ENCODE peak calls at places on chromosomes 2 and 18, in four cellular contexts. K is IMR-90, R is endothelial cell of umbilical vein, U is keratinocyte. M is an unnamed sample. For H3K9me1, the result is how much of the 10 kb centered on the place peaks cover.

GRCh38 chr18:40935423-40935822 is 1019.6 kb upstream of the PIK3C3 start:
- DNase-seq in K (peak), R (peak), U (no peak), M (peak)

GRCh38 chr18:44238911-44239310 is 441.8 kb upstream of the SETBP1 start:
- DNase-seq in K (no peak), R (no peak), U (no peak), M (no peak)

GRCh38 chr2:38076710-38077430 is 919 bp upstream of the CYP1B1 start:
- DNase-seq in K (peak), R (no peak), U (no peak), M (peak)

GRCh38 chr2:30772021-30772705 is 35.1 kb downstream of the CAPN13 start:
- DNase-seq in K (no peak), R (no peak), U (no peak), M (no peak)

GRCh38 chr2:204693262-204693661 is 148.0 kb downstream of the PARD3B start:
- DNase-seq in K (no peak), R (no peak), U (no peak), M (no peak)

GRCh38 chr2:105411720-105412407 is 13.0 kb upstream of the FHL2 start:
- DNase-seq in K (no peak), R (no peak), U (no peak), M (no peak)

GRCh38 chr2:225693259-225693658 is 293.7 kb downstream of the NYAP2 start:
- DNase-seq in K (no peak), R (no peak), U (no peak), M (no peak)

GRCh38 chr18:80103231-80103630 is 5.8 kb upstream of the ADNP2 start:
- DNase-seq in K (peak), R (no peak), U (no peak), M (no peak)

GRCh38 chr18:22813648-22814328 is 119.3 kb upstream of the RBBP8 start:
- DNase-seq in K (peak), R (peak), U (no peak), M (peak)

GRCh38 chr2:37629529-37629928 is 41.9 kb downstream of the CDC42EP3 start:
- DNase-seq in K (peak), R (no peak), U (no peak), M (no peak)

GRCh38 chr2:2244508-2244907 is 86.6 kb downstream of the MYT1L start:
- DNase-seq in K (no peak), R (no peak), U (no peak), M (no peak)

GRCh38 chr2:206851511-206851910 is 86.1 kb downstream of the FASTKD2 start:
- DNase-seq in K (no peak), R (no peak), U (no peak), M (no peak)

GRCh38 chr2:68806511-68807109 is 64.6 kb downstream of the BMP10 start:
- DNase-seq in K (peak), R (no peak), U (no peak), M (peak)

GRCh38 chr2:145198555-145198954 is 678.6 kb upstream of the ZEB2 start:
- DNase-seq in K (no peak), R (no peak), U (no peak), M (no peak)

GRCh38 chr2:39938035-39938835 is 159.2 kb upstream of the THUMPD2 start:
- DNase-seq in K (peak), R (no peak), U (no peak), M (no peak)

GRCh38 chr2:105373344-105373781 is 25.5 kb downstream of the FHL2 start:
- DNase-seq in K (peak), R (no peak), U (no peak), M (no peak)

GRCh38 chr18:35143615-35144596 is 96.9 kb upstream of the ZNF397 start:
- DNase-seq in K (peak), R (peak), U (no peak), M (peak)

GRCh38 chr2:85353876-85354285 is 447 bp downstream of the RETSAT start:
- DNase-seq in K (peak), R (peak), U (no peak), M (peak)

GRCh38 chr2:236369606-236370005 is 105.4 kb upstream of the ASB18 start:
- DNase-seq in K (no peak), R (no peak), U (no peak), M (no peak)

GRCh38 chr2:19802088-19802806 is 99.5 kb downstream of the TTC32 start:
- DNase-seq in K (peak), R (no peak), U (no peak), M (no peak)

GRCh38 chr18:72869786-72870185 is 2.0 kb upstream of the NETO1 start:
- DNase-seq in K (no peak), R (no peak), U (no peak), M (no peak)

GRCh38 chr2:1503471-1504310 is 90.4 kb downstream of the TPO start:
- DNase-seq in K (no peak), R (no peak), U (no peak), M (no peak)

GRCh38 chr2:121858406-121858805 is 103.0 kb downstream of the TSN start:
- DNase-seq in K (peak), R (no peak), U (no peak), M (no peak)

GRCh38 chr2:121858847-121859246 is 103.4 kb downstream of the TSN start:
- DNase-seq in K (no peak), R (no peak), U (no peak), M (no peak)

GRCh38 chr2:121860033-121860810 is 104.8 kb downstream of the TSN start:
- DNase-seq in K (peak), R (no peak), U (peak), M (no peak)

GRCh38 chr2:121856358-121856757 is 100.9 kb downstream of the TSN start:
- DNase-seq in K (no peak), R (no peak), U (no peak), M (peak)

GRCh38 chr2:121855456-121855985 is 100.1 kb downstream of the TSN start:
- DNase-seq in K (no peak), R (no peak), U (no peak), M (no peak)
- H3K9me1 ChIP-seq in K (under half), R (under half), U (under half), M (under half)

DNA sequence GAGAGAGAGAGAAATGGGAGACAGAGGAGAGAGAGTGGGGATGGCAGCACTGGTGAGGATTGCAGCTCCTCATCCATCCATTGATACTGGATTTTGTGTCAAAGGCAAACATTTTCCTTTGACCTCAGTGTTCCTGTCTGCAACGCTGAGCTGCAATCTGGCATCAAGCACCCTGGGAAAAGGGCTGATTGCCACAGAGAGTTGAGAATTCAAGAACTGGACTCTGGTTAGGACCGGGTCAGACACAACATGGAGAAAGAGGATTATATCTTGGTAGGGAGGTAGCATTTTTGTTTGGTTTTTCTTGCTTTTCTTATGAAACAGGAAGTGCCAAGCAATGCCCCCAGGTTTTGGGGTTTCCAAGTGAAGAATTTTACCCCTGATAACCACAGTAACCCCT is 81.9 kb upstream of the PKDCC start:
- DNase-seq in K (no peak), R (peak), U (no peak), M (no peak)
- H3K9me1 ChIP-seq in K (under half), R (under half), U (under half), M (under half)

DNA sequence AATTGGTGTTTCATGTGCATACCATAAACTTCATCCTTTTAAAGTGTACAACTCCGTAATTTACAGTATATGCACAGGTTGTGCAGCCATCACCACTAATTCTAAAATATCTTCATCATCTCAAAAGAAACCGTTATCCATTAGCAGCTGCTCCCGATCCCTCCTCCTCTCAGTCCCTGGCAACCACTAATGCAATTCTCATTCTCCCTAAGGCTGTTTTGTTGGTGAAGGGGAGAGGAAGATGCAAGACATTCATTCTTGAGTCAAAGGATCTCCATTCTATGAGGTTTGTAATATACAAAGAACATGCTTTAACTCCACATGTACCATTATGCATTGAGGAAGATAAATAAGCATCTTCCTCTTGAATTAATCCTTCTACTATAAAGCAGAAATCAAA is 48.6 kb downstream of the RNU4ATAC start:
- DNase-seq in K (no peak), R (no peak), U (no peak), M (no peak)
- H3K9me1 ChIP-seq in K (under half), R (under half), U (under half), M (under half)

DNA sequence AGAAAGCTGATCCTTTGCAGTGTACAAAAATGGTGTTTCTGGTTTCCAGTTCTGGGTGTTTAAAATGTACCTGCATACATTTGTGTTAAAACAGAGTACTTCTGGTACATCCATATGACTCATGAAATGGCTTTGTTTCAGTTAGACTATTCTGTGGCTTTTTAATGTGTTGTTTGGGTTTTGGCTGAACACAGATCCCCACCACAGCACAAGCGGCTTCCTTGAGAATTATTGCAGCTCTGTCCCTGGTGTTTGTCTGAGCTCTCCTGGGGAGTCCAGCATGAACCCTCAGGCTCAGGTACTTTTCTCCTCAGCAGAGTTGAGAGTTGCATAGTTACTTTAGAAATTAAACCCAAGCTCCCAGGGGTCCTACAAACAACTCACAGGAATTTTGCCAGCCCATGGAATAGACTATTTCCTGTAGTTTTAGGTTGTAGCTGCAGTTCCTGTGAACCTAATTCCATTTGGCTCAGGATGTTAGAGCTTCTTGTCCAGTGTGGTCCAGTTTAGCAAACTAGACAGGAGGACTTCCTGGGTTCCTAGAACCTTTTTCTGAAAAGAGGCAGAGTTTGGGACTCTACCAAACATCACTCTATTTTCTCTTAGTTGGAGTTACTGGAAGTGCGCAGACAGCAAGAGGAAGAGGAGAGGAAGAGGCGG is 64.8 kb upstream of the EML6 start:
- DNase-seq in K (peak), R (peak), U (no peak), M (no peak)
- H3K9me1 ChIP-seq in K (under half), R (under half), U (under half), M (under half)

GRCh38 chr2:24382363-24383021 is 22.2 kb upstream of the ITSN2 start:
- DNase-seq in K (peak), R (peak), U (no peak), M (peak)
- H3K9me1 ChIP-seq in K (under half), R (under half), U (under half), M (under half)

DNA sequence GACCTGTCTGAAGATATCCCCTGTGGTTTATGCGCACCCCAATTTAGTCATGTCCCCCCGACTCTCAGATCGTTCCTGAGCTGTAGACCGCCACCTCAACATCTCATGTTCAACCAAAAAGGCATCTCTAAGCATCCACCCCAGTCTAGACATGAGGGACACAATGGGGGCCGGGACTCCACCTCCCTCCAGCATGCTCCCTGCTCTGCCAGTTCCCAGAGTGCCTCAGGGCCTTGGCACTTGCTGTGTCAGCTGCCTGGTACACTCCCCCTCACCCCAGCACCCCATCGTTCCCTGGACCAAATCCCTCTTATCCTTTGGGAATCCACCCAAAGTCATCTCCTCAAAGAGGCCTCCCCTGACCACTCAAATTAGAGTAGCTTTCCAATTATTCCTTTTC is 22.2 kb downstream of the TNS1 start:
- DNase-seq in K (no peak), R (no peak), U (no peak), M (no peak)
- H3K9me1 ChIP-seq in K (under half), R (under half), U (under half), M (under half)

GRCh38 chr2:15412309-15412708 is 148.8 kb downstream of the NBAS start:
- DNase-seq in K (no peak), R (no peak), U (no peak), M (no peak)

GRCh38 chr2:15410884-15411283 is 150.2 kb downstream of the NBAS start:
- DNase-seq in K (no peak), R (no peak), U (no peak), M (no peak)

GRCh38 chr2:15408759-15409158 is 152.4 kb downstream of the NBAS start:
- DNase-seq in K (no peak), R (no peak), U (no peak), M (no peak)

GRCh38 chr2:15415748-15416147 is 145.4 kb downstream of the NBAS start:
- DNase-seq in K (no peak), R (no peak), U (no peak), M (no peak)

DNA sequence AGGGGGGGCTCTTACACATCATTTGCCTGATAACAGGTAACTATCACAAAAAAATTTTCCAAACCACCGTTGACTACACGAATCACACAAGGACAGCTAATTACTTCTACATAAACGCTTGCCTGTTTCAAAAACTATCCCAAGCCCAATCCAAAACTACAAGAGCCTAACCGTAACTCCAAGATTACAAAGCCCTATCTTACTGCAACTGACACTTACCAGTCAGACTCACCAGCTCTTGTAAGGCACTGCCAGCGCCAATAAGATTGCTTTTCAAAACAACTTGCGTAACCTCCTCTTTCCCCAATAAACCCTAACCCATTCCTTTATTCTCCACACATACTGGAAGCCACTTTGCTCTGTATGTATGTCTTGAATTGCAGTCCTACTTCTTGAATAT is 148.4 kb downstream of the NBAS start:
- DNase-seq in K (no peak), R (no peak), U (no peak), M (no peak)
- H3K9me1 ChIP-seq in K (under half), R (under half), U (under half), M (under half)

GRCh38 chr2:55502590-55503141 is 16.9 kb upstream of the CFAP36 start:
- DNase-seq in K (no peak), R (no peak), U (no peak), M (no peak)

GRCh38 chr2:55498582-55498981 is 20.9 kb upstream of the CFAP36 start:
- DNase-seq in K (no peak), R (no peak), U (no peak), M (no peak)

GRCh38 chr2:55500025-55500424 is 19.5 kb upstream of the CFAP36 start:
- DNase-seq in K (peak), R (no peak), U (no peak), M (no peak)
- H3K9me1 ChIP-seq in K (under half), R (under half), U (under half), M (under half)

GRCh38 chr2:139686205-139686604 is 906.0 kb upstream of the NXPH2 start:
- DNase-seq in K (no peak), R (no peak), U (no peak), M (no peak)

GRCh38 chr2:139684286-139684860 is 904.2 kb upstream of the NXPH2 start:
- DNase-seq in K (no peak), R (no peak), U (no peak), M (no peak)

DNA sequence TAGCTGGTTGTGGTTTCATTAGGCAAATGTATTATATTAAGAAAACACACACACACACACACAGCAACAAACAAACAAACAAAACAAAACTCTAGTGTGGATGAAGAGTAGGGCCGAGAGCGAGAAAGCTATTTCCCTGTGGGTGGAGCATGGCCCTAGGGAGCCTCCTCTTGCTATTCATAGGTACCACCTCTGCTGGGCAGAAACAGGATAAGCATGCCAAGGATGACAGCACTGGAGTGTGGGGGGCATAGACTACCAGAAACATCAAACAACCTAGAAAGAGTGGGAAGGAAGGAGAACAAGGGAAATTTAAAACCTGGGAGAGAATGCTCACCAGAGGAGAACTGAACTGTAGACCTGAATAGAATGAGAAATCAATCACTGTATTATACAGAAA is 905.4 kb upstream of the NXPH2 start:
- DNase-seq in K (no peak), R (no peak), U (no peak), M (no peak)
- H3K9me1 ChIP-seq in K (under half), R (under half), U (under half), M (under half)

DNA sequence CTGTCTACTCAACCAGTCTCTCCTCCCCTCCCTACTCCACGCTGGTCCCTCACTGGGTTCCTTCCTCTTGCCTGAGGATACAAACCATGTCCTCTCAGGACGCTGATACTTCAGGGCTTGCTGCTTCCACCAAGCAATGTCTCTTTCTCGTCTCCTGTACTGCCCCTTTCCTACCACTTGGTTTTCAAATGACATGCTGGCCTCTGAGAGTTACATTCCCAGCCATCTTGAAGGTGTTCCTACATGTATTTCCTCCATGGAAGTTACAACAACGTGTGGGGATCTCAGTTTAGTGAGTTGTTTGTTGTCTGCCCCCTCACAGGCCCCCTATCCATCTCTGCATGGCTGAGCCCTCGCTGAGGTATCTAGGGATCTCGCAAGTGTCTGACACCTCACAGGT is 334.5 kb upstream of the SKOR2 start:
- DNase-seq in K (no peak), R (no peak), U (no peak), M (no peak)
- H3K9me1 ChIP-seq in K (under half), R (under half), U (under half), M (under half)